ENCODE peak calls at places on chromosomes 11 and 22, in five cellular contexts. B, W, F, O and L are unnamed samples.

GRCh38 chr22:17867160-17867785 is 93.0 kb upstream of the BID start:
- DNase-seq in B (peak), W (no peak), F (no peak), O (no peak), L (no peak)

GRCh38 chr11:96015911-96016565 is 92.1 kb upstream of the MTMR2 start:
- DNase-seq in B (no peak), W (peak), F (peak), O (no peak), L (peak)

GRCh38 chr11:98955551-98955950 is 65.2 kb upstream of the CNTN5 start:
- DNase-seq in B (no peak), W (no peak), F (no peak), O (peak), L (no peak)

GRCh38 chr22:25148149-25148691 is 51.4 kb upstream of the CRYBB3 start:
- DNase-seq in B (no peak), W (peak), F (no peak), O (no peak), L (peak)

GRCh38 chr11:32382339-32383049 is 52.8 kb downstream of the WT1 start:
- DNase-seq in B (no peak), W (no peak), F (no peak), O (peak), L (no peak)

GRCh38 chr11:127610787-127611186 is 610.2 kb upstream of the KIRREL3 start:
- DNase-seq in B (no peak), W (no peak), F (no peak), O (no peak), L (no peak)

GRCh38 chr11:14541180-14541579 is 21.0 kb upstream of the PSMA1 start:
- DNase-seq in B (no peak), W (no peak), F (no peak), O (no peak), L (no peak)

GRCh38 chr11:48095779-48096470 is 115.6 kb downstream of the PTPRJ start:
- DNase-seq in B (no peak), W (no peak), F (no peak), O (no peak), L (no peak)

GRCh38 chr22:22810018-22810427 is 77.6 kb upstream of the IGLL5 start:
- DNase-seq in B (no peak), W (peak), F (peak), O (peak), L (peak)